ENCODE peak calls at places on chromosomes 5 and 9, in ten cellular contexts. P is IMR-90; B is stimulated activated CD8-positive, alpha-beta memory T cell treated with anti-CD3 and anti-CD28 coated beads, Interleukin-15, amount 100 ng/mL, for 1 hour; O is COR-L47; W is lung microvascular endothelial cell; Z is left kidney; Q is NCI-H146; R is HTR-8/SVneo; V is body of pancreas; U is epithelial cell of esophagus. G is an unnamed sample.

GRCh38 chr9:133581553-133582343 is 27.4 kb downstream of the FAM163B start:
- DNase-seq in B (no peak), V (peak; percentile 20), O (no peak), P (peak; percentile 75), Q (no peak), W (no peak), R (no peak), Z (peak; percentile 66), U (no peak), G (no peak)

GRCh38 chr5:86461169-86461956 is 156.4 kb upstream of the COX7C start:
- DNase-seq in P (no peak), R (no peak), U (peak; percentile 15), Q (peak; percentile 4), W (no peak), Z (peak; percentile 28), B (no peak), O (no peak), V (no peak), G (no peak)

GRCh38 chr9:700365-701282 is 140.9 kb upstream of the DMRT1 start:
- DNase-seq in Q (no peak), V (no peak), B (no peak), Z (no peak), P (no peak), R (no peak), U (no peak), W (no peak), O (no peak), G (no peak)

GRCh38 chr5:95761771-95762680 is 30.9 kb downstream of the RHOBTB3 start:
- DNase-seq in Z (peak; percentile 29), B (no peak), P (peak; percentile 94), W (peak; percentile 58), Q (no peak), V (no peak), U (no peak), R (peak; percentile 60), O (no peak), G (peak; percentile 86)

GRCh38 chr5:169521366-169521983 is 62.1 kb upstream of the SPDL1 start:
- DNase-seq in Q (no peak), W (no peak), V (peak; percentile 40), R (no peak), B (no peak), U (no peak), P (no peak), Z (no peak), O (no peak), G (peak; percentile 21)

GRCh38 chr5:40551706-40552557 is 127.8 kb upstream of the PTGER4 start:
- DNase-seq in Z (no peak), W (peak; percentile 93), U (peak; percentile 95), R (peak; percentile 79), B (no peak), O (no peak), Q (no peak), V (no peak), P (peak; percentile 98), G (peak; percentile 92)

GRCh38 chr9:79583957-79584654 is 12.3 kb downstream of the TLE4 start:
- DNase-seq in R (no peak), P (no peak), W (no peak), Z (peak; percentile 59), Q (no peak), U (no peak), V (no peak), O (no peak), B (no peak), G (no peak)

GRCh38 chr9:114372971-114373591 is 14.7 kb downstream of the AKNA start:
- DNase-seq in Z (peak; percentile 77), V (peak; percentile 31), Q (no peak), U (no peak), B (peak; percentile 56), P (no peak), W (peak; percentile 28), O (no peak), R (no peak), G (no peak)

GRCh38 chr9:101849102-101849707 is 110.8 kb upstream of the GRIN3A start:
- DNase-seq in B (no peak), U (no peak), O (no peak), R (no peak), W (no peak), V (no peak), P (no peak), Z (no peak), Q (no peak), G (no peak)

GRCh38 chr5:153404747-153405146 is 85.7 kb upstream of the GRIA1 start:
- DNase-seq in O (no peak), P (no peak), B (no peak), R (no peak), U (no peak), W (no peak), V (no peak), Q (no peak), Z (peak; percentile 2), G (no peak)

GRCh38 chr9:13568851-13569618 is 289.5 kb upstream of the MPDZ start:
- DNase-seq in R (no peak), B (no peak), U (no peak), P (no peak), V (no peak), O (peak; percentile 88), Z (peak; percentile 45), W (peak; percentile 40), Q (peak; percentile 65), G (peak; percentile 50)

G was measured in Daoy.